ENCODE peak calls at places on chromosomes 5 and 9, in six cellular contexts. One of them, this sample, is unnamed.

GRCh38 chr9:33076360-33077004 is at the start of gene SMU1:
- DNase-seq in GM12878: peak; percentile 86
- DNase-seq in H1: peak; percentile 92
- DNase-seq in SK-N-SH: peak; percentile 96
- DNase-seq in HepG2: peak; percentile 96
- DNase-seq in K562: peak; percentile 90
- DNase-seq in this sample: peak; percentile 93

GRCh38 chr5:91048073-91048472 is 335.0 kb downstream of the ARRDC3 start:
- DNase-seq in GM12878: no peak
- DNase-seq in H1: no peak
- DNase-seq in SK-N-SH: no peak
- DNase-seq in HepG2: no peak
- DNase-seq in K562: no peak
- DNase-seq in this sample: no peak

GRCh38 chr5:69528015-69528414 is 32.0 kb upstream of the GTF2H2C start:
- DNase-seq in GM12878: no peak
- DNase-seq in H1: no peak
- DNase-seq in SK-N-SH: no peak
- DNase-seq in HepG2: no peak
- DNase-seq in K562: no peak
- DNase-seq in this sample: no peak

GRCh38 chr5:142977363-142978051 is 207.3 kb downstream of the ARHGAP26 start:
- DNase-seq in GM12878: peak; percentile 58
- DNase-seq in H1: no peak
- DNase-seq in SK-N-SH: no peak
- DNase-seq in HepG2: no peak
- DNase-seq in K562: no peak
- DNase-seq in this sample: peak; percentile 87

GRCh38 chr5:981466-981865 is 27.1 kb upstream of the NKD2 start:
- DNase-seq in GM12878: no peak
- DNase-seq in H1: peak; percentile 42
- DNase-seq in SK-N-SH: no peak
- DNase-seq in HepG2: no peak
- DNase-seq in K562: no peak
- DNase-seq in this sample: no peak

GRCh38 chr5:122262107-122262506 is 49.9 kb upstream of the SNCAIP start:
- DNase-seq in GM12878: no peak
- DNase-seq in H1: no peak
- DNase-seq in SK-N-SH: no peak
- DNase-seq in HepG2: no peak
- DNase-seq in K562: no peak
- DNase-seq in this sample: no peak

GRCh38 chr5:65194871-65195270 is 286.8 kb downstream of the ADAMTS6 start:
- DNase-seq in GM12878: no peak
- DNase-seq in H1: no peak
- DNase-seq in SK-N-SH: no peak
- DNase-seq in HepG2: no peak
- DNase-seq in K562: no peak
- DNase-seq in this sample: no peak

GRCh38 chr5:82815871-82816270 is 261.3 kb downstream of the TMEM167A start:
- DNase-seq in GM12878: no peak
- DNase-seq in H1: no peak
- DNase-seq in SK-N-SH: no peak
- DNase-seq in HepG2: no peak
- DNase-seq in K562: no peak
- DNase-seq in this sample: no peak

GRCh38 chr5:77635073-77635472 is 3.4 kb downstream of the OTP start:
- DNase-seq in GM12878: no peak
- DNase-seq in H1: no peak
- DNase-seq in SK-N-SH: no peak
- DNase-seq in HepG2: no peak
- DNase-seq in K562: no peak
- DNase-seq in this sample: no peak

GRCh38 chr5:34804913-34805312 is 34.1 kb upstream of the TTC23L start:
- DNase-seq in GM12878: no peak
- DNase-seq in H1: no peak
- DNase-seq in SK-N-SH: no peak
- DNase-seq in HepG2: no peak
- DNase-seq in K562: no peak
- DNase-seq in this sample: no peak

GRCh38 chr5:51997908-51998307 is 614.7 kb downstream of the ISL1 start:
- DNase-seq in GM12878: no peak
- DNase-seq in H1: no peak
- DNase-seq in SK-N-SH: peak; percentile 79
- DNase-seq in HepG2: no peak
- DNase-seq in K562: no peak
- DNase-seq in this sample: no peak
- TF ChIP-seq GABPA in GM12878: no peak
- TF ChIP-seq GABPA in H1: no peak
- TF ChIP-seq GABPA in SK-N-SH: no peak
- TF ChIP-seq GABPA in HepG2: no peak
- TF ChIP-seq GABPA in K562: no peak
- TF ChIP-seq GABPA in this sample: no peak

DNA sequence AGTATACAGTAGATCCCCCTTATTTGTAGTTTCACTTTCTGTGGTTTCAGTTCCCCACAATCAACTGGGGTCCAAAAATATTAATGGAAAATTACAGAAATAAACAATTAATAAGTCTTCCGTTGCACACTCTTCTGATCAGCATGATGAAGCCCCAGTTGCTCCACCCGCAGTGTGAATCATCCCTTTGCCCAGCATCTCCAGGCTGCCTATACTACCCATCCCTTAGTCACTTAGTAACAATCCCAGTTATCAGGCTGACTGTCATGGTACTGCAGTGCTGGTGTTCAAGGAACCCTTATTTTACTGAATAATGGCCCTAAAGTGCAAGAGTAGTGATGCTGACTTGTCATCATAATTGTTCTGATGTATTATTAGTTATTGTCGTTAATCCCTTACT is 28.9 kb downstream of the SHC3 start:
- DNase-seq in GM12878: no peak
- DNase-seq in H1: no peak
- DNase-seq in SK-N-SH: no peak
- DNase-seq in HepG2: no peak
- DNase-seq in K562: no peak
- DNase-seq in this sample: no peak
- TF ChIP-seq GABPA in GM12878: no peak
- TF ChIP-seq GABPA in H1: no peak
- TF ChIP-seq GABPA in SK-N-SH: no peak
- TF ChIP-seq GABPA in HepG2: no peak
- TF ChIP-seq GABPA in K562: no peak
- TF ChIP-seq GABPA in this sample: no peak

DNA sequence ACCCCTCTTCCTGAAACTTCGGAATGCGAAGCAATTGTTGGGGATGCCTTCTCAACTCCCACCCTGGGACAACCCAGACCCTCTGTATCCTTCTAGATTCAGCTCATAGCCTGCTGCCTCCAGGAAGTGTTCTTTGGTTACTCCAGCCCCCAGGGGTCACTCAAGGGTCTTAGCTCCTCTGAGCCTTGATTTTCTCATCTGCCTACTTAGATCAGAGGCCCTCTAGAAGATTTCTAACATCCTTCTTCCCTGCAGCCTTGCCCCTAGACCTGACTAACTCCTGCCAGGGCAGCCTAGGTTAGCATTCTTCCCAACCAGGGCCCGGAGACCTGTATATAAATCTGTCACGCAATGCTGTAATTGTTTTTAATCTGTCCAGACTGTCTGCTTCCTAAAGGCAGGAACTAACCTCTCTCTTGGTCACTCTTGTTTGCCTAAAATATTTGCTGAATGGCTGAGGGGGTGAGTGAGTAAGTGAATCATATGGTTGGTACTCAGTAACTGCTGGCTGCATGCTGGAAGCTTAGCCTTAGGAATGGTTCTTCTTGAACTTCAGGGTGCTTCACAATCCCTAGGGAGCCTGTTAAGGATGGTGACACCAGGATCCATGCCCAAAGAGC is 8.2 kb downstream of the GALNT10 start:
- DNase-seq in GM12878: no peak
- DNase-seq in H1: no peak
- DNase-seq in SK-N-SH: no peak
- DNase-seq in HepG2: peak; percentile 70
- DNase-seq in K562: no peak
- DNase-seq in this sample: no peak
- TF ChIP-seq GABPA in GM12878: no peak
- TF ChIP-seq GABPA in H1: no peak
- TF ChIP-seq GABPA in SK-N-SH: no peak
- TF ChIP-seq GABPA in HepG2: no peak
- TF ChIP-seq GABPA in K562: no peak
- TF ChIP-seq GABPA in this sample: no peak

GRCh38 chr5:100664140-100664539 is 129.0 kb downstream of the FAM174A start:
- DNase-seq in GM12878: no peak
- DNase-seq in H1: no peak
- DNase-seq in SK-N-SH: no peak
- DNase-seq in HepG2: no peak
- DNase-seq in K562: no peak
- DNase-seq in this sample: no peak
- TF ChIP-seq GABPA in GM12878: no peak
- TF ChIP-seq GABPA in H1: no peak
- TF ChIP-seq GABPA in SK-N-SH: no peak
- TF ChIP-seq GABPA in HepG2: no peak
- TF ChIP-seq GABPA in K562: no peak
- TF ChIP-seq GABPA in this sample: no peak

GRCh38 chr5:173675287-173675996 is 59.0 kb upstream of the BOD1 start:
- DNase-seq in GM12878: no peak
- DNase-seq in H1: no peak
- DNase-seq in SK-N-SH: no peak
- DNase-seq in HepG2: no peak
- DNase-seq in K562: no peak
- DNase-seq in this sample: no peak

GRCh38 chr5:173670791-173671120 is 54.3 kb upstream of the BOD1 start:
- DNase-seq in GM12878: no peak
- DNase-seq in H1: no peak
- DNase-seq in SK-N-SH: peak; percentile 55
- DNase-seq in HepG2: no peak
- DNase-seq in K562: no peak
- DNase-seq in this sample: no peak

GRCh38 chr5:173672891-173673290 is 56.4 kb upstream of the BOD1 start:
- DNase-seq in GM12878: no peak
- DNase-seq in H1: no peak
- DNase-seq in SK-N-SH: no peak
- DNase-seq in HepG2: no peak
- DNase-seq in K562: no peak
- DNase-seq in this sample: no peak

GRCh38 chr5:173671121-173671949 is 54.9 kb upstream of the BOD1 start:
- DNase-seq in GM12878: no peak
- DNase-seq in H1: no peak
- DNase-seq in SK-N-SH: no peak
- DNase-seq in HepG2: peak; percentile 60
- DNase-seq in K562: no peak
- DNase-seq in this sample: peak; percentile 47

DNA sequence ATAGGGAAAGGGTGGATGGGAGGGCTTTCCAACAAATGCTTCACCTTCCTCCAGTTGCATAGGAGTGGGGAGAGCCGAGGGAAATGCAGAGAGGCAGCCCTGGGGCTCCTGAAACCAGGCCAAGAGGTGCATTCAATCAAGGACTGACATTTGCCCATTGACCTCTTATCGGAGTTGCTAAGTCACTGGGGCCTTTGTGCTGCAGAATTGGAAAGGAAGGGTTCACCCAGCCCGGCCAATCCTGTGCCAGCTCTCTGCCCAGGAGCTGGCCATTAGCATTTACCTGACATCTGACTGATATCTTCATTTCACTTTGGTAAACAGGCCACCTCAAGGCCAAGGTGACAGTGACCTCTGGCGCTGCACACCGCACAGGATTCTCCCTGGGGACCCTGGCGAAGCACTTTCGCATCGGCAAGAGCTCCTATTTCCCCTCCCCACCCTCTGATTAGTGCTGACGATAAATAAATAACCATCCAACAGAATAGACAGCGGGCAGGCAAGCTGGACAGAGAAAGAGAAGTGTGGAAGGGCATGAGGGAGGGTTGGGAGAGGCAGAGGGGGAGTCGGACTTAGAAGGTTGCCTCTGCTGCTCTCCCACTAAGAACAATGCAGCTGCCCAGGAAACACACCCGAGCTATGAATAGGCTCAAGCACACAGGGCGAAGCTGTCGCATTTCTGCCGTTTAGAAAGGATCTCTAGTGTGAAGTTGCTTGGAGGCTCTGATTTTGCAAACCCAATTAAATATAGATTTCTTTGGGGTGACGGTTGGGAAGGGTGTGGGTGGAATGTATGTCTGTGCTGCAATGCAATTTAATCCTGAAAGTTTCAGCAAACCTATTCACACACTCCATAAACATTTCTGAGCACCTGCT is 57.1 kb upstream of the BOD1 start:
- DNase-seq in GM12878: no peak
- DNase-seq in H1: no peak
- DNase-seq in SK-N-SH: no peak
- DNase-seq in HepG2: no peak
- DNase-seq in K562: no peak
- DNase-seq in this sample: no peak
- TF ChIP-seq GABPA in GM12878: no peak
- TF ChIP-seq GABPA in H1: no peak
- TF ChIP-seq GABPA in SK-N-SH: no peak
- TF ChIP-seq GABPA in HepG2: no peak
- TF ChIP-seq GABPA in K562: no peak
- TF ChIP-seq GABPA in this sample: no peak

GRCh38 chr5:72667708-72668107 is 148.8 kb upstream of the TNPO1 start:
- DNase-seq in GM12878: no peak
- DNase-seq in H1: no peak
- DNase-seq in SK-N-SH: no peak
- DNase-seq in HepG2: no peak
- DNase-seq in K562: no peak
- DNase-seq in this sample: no peak
- TF ChIP-seq GABPA in GM12878: no peak
- TF ChIP-seq GABPA in H1: no peak
- TF ChIP-seq GABPA in SK-N-SH: no peak
- TF ChIP-seq GABPA in HepG2: no peak
- TF ChIP-seq GABPA in K562: no peak
- TF ChIP-seq GABPA in this sample: no peak

GRCh38 chr5:14870347-14871083 is 1.1 kb downstream of the ANKH start:
- DNase-seq in GM12878: no peak
- DNase-seq in H1: no peak
- DNase-seq in SK-N-SH: peak; percentile 49
- DNase-seq in HepG2: no peak
- DNase-seq in K562: no peak
- DNase-seq in this sample: no peak
- TF ChIP-seq GABPA in GM12878: no peak
- TF ChIP-seq GABPA in H1: no peak
- TF ChIP-seq GABPA in SK-N-SH: no peak
- TF ChIP-seq GABPA in HepG2: no peak
- TF ChIP-seq GABPA in K562: no peak
- TF ChIP-seq GABPA in this sample: no peak

DNA sequence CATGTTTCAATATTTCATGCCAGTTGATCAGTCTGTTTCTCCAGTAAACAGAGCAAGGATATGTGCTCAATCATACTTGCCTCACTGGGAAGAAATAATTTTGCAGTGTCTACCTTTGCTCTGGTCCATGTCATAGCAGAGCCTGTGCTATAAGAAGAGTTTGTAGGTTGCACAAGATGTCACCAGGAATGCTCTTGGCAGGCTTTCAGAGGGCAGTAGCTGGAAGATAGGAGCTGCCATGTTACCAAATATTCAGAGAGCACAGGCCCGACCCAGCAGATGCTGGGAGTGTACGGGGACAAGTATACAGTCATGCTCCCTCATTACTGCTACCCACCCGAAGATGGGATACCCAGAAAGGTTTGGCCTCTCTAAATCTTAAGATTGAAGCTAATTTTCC is 102.7 kb downstream of the UGCG start:
- DNase-seq in GM12878: no peak
- DNase-seq in H1: no peak
- DNase-seq in SK-N-SH: no peak
- DNase-seq in HepG2: no peak
- DNase-seq in K562: no peak
- DNase-seq in this sample: no peak
- TF ChIP-seq GABPA in GM12878: no peak
- TF ChIP-seq GABPA in H1: no peak
- TF ChIP-seq GABPA in SK-N-SH: no peak
- TF ChIP-seq GABPA in HepG2: no peak
- TF ChIP-seq GABPA in K562: no peak
- TF ChIP-seq GABPA in this sample: no peak

GRCh38 chr5:163578652-163579051 is 73.2 kb downstream of the MAT2B start:
- DNase-seq in GM12878: no peak
- DNase-seq in H1: no peak
- DNase-seq in SK-N-SH: no peak
- DNase-seq in HepG2: no peak
- DNase-seq in K562: no peak
- DNase-seq in this sample: no peak
- TF ChIP-seq GABPA in GM12878: no peak
- TF ChIP-seq GABPA in H1: no peak
- TF ChIP-seq GABPA in SK-N-SH: no peak
- TF ChIP-seq GABPA in HepG2: no peak
- TF ChIP-seq GABPA in K562: no peak
- TF ChIP-seq GABPA in this sample: no peak

This sample was measured in HL-60.